ENCODE peak calls at places on chromosomes 7 and 10, in eight cellular contexts. One of them, this sample, is unnamed. For H3K4me1, the result is how much of the 10 kb centered on the place peaks cover.

GRCh38 chr7:131031100-131031868 is 296.4 kb upstream of the MKLN1 start:
- DNase-seq in HCT116: no peak
- DNase-seq in astrocyte: no peak
- DNase-seq in fibroblast of lung: no peak
- DNase-seq in PC-3: no peak
- DNase-seq in endothelial cell of umbilical vein: no peak
- DNase-seq in GM23248: no peak
- DNase-seq in neural progenitor cell: no peak
- DNase-seq in this sample: no peak

GRCh38 chr10:126617208-126617607 is 53.3 kb downstream of the C10orf90 start:
- DNase-seq in PC-3: no peak
- DNase-seq in astrocyte: no peak
- DNase-seq in endothelial cell of umbilical vein: no peak
- DNase-seq in neural progenitor cell: no peak
- DNase-seq in HCT116: no peak
- DNase-seq in GM23248: no peak
- DNase-seq in fibroblast of lung: no peak
- DNase-seq in this sample: no peak

GRCh38 chr7:12803542-12803941 is 116.1 kb downstream of the ARL4A start:
- DNase-seq in HCT116: no peak
- DNase-seq in endothelial cell of umbilical vein: no peak
- DNase-seq in neural progenitor cell: no peak
- DNase-seq in GM23248: no peak
- DNase-seq in fibroblast of lung: no peak
- DNase-seq in PC-3: peak
- DNase-seq in astrocyte: no peak
- DNase-seq in this sample: no peak

GRCh38 chr7:134901389-134902020 is 84.8 kb upstream of the AGBL3 start:
- DNase-seq in neural progenitor cell: no peak
- DNase-seq in GM23248: peak
- DNase-seq in endothelial cell of umbilical vein: no peak
- DNase-seq in fibroblast of lung: no peak
- DNase-seq in HCT116: no peak
- DNase-seq in astrocyte: no peak
- DNase-seq in PC-3: no peak
- DNase-seq in this sample: no peak

GRCh38 chr10:20858292-20859124 is 38.6 kb downstream of the NEBL start:
- DNase-seq in PC-3: peak
- DNase-seq in endothelial cell of umbilical vein: peak
- DNase-seq in neural progenitor cell: no peak
- DNase-seq in fibroblast of lung: peak
- DNase-seq in astrocyte: peak
- DNase-seq in HCT116: peak
- DNase-seq in GM23248: peak
- DNase-seq in this sample: peak

GRCh38 chr7:121954803-121955202 is 81.8 kb downstream of the PTPRZ1 start:
- DNase-seq in fibroblast of lung: peak
- DNase-seq in endothelial cell of umbilical vein: no peak
- DNase-seq in PC-3: peak
- DNase-seq in neural progenitor cell: no peak
- DNase-seq in GM23248: peak
- DNase-seq in HCT116: no peak
- DNase-seq in astrocyte: peak
- DNase-seq in this sample: peak

GRCh38 chr7:45162943-45163691 is 5.5 kb downstream of the RAMP3 start:
- DNase-seq in astrocyte: no peak
- DNase-seq in endothelial cell of umbilical vein: no peak
- DNase-seq in fibroblast of lung: no peak
- DNase-seq in PC-3: no peak
- DNase-seq in HCT116: no peak
- DNase-seq in GM23248: no peak
- DNase-seq in neural progenitor cell: no peak
- DNase-seq in this sample: no peak

GRCh38 chr7:14158111-14158510 is 168.6 kb upstream of the ETV1 start:
- DNase-seq in PC-3: no peak
- DNase-seq in endothelial cell of umbilical vein: no peak
- DNase-seq in astrocyte: no peak
- DNase-seq in HCT116: no peak
- DNase-seq in neural progenitor cell: no peak
- DNase-seq in GM23248: no peak
- DNase-seq in fibroblast of lung: no peak
- DNase-seq in this sample: no peak

GRCh38 chr7:151244871-151245346 is 3.6 kb downstream of the SMARCD3 start:
- DNase-seq in endothelial cell of umbilical vein: no peak
- DNase-seq in fibroblast of lung: no peak
- DNase-seq in astrocyte: no peak
- DNase-seq in PC-3: no peak
- DNase-seq in GM23248: no peak
- DNase-seq in HCT116: no peak
- DNase-seq in neural progenitor cell: peak
- DNase-seq in this sample: no peak

GRCh38 chr7:151246161-151247015 is 2.1 kb downstream of the SMARCD3 start:
- DNase-seq in neural progenitor cell: peak
- DNase-seq in astrocyte: no peak
- DNase-seq in PC-3: no peak
- DNase-seq in endothelial cell of umbilical vein: no peak
- DNase-seq in fibroblast of lung: no peak
- DNase-seq in HCT116: no peak
- DNase-seq in GM23248: peak
- DNase-seq in this sample: no peak

GRCh38 chr7:151244156-151244870 is 4.2 kb downstream of the SMARCD3 start:
- DNase-seq in HCT116: no peak
- DNase-seq in endothelial cell of umbilical vein: peak
- DNase-seq in fibroblast of lung: no peak
- DNase-seq in astrocyte: no peak
- DNase-seq in PC-3: peak
- DNase-seq in GM23248: peak
- DNase-seq in neural progenitor cell: peak
- DNase-seq in this sample: peak

GRCh38 chr7:151247016-151247580 is 1.4 kb downstream of the SMARCD3 start:
- DNase-seq in HCT116: no peak
- DNase-seq in astrocyte: no peak
- DNase-seq in fibroblast of lung: no peak
- DNase-seq in neural progenitor cell: no peak
- DNase-seq in GM23248: no peak
- DNase-seq in PC-3: no peak
- DNase-seq in endothelial cell of umbilical vein: no peak
- DNase-seq in this sample: no peak

DNA sequence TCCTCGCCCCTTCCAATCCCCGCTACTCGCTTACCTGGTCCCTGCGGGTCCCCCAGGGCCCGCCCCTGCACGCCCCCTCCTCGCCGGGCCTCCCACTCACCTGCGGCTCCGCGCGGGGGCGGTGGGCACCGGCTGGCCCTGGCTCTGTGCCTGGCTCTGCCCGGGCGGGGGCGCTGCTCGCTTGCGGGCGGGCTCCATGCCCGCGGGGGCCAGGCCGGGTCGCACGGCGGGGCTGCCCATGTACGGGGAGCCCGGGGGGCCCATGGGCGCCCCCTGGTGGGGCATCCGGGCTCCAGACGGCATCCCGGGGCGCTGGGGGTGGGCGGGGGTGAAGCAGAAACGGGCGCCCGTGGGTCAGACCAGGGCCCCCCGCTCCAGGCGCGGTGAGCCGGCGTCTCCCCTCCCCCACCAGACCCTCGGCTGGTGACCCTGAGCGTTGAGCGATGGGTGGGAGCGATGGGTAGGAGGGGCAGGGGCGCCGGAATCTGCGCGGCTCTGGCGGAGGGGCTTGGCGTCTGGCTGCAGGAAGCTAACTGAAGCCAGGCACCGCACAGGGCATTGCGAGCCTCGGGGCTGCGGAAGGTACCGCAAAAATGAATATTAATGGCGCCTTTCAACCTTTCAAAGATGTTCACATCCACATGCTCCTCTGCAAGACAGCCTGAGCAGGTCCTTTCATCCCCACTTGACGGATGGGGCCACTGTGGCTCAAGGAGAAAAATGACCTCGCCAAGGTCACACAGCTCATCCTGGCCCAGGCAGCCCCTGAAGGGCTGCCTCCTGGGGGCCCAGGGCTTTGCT is 2.9 kb downstream of the SMARCD3 start:
- DNase-seq in HCT116: no peak
- DNase-seq in endothelial cell of umbilical vein: peak
- DNase-seq in fibroblast of lung: no peak
- DNase-seq in neural progenitor cell: peak
- DNase-seq in astrocyte: no peak
- DNase-seq in GM23248: peak
- DNase-seq in PC-3: peak
- DNase-seq in this sample: no peak
- H3K4me1 ChIP-seq in HCT116: half or more
- H3K4me1 ChIP-seq in endothelial cell of umbilical vein: under half
- H3K4me1 ChIP-seq in fibroblast of lung: under half
- H3K4me1 ChIP-seq in neural progenitor cell: half or more
- H3K4me1 ChIP-seq in astrocyte: under half
- H3K4me1 ChIP-seq in GM23248: under half
- H3K4me1 ChIP-seq in PC-3: under half
- H3K4me1 ChIP-seq in this sample: under half

GRCh38 chr10:117532451-117533107 is 10.0 kb upstream of the EMX2 start:
- DNase-seq in PC-3: no peak
- DNase-seq in endothelial cell of umbilical vein: no peak
- DNase-seq in neural progenitor cell: peak
- DNase-seq in fibroblast of lung: no peak
- DNase-seq in GM23248: peak
- DNase-seq in astrocyte: no peak
- DNase-seq in HCT116: no peak
- DNase-seq in this sample: no peak

GRCh38 chr10:117534321-117535044 is 8.1 kb upstream of the EMX2 start:
- DNase-seq in HCT116: no peak
- DNase-seq in PC-3: no peak
- DNase-seq in astrocyte: no peak
- DNase-seq in fibroblast of lung: no peak
- DNase-seq in endothelial cell of umbilical vein: no peak
- DNase-seq in neural progenitor cell: peak
- DNase-seq in GM23248: peak
- DNase-seq in this sample: no peak

GRCh38 chr10:117535045-117535751 is 7.3 kb upstream of the EMX2 start:
- DNase-seq in fibroblast of lung: no peak
- DNase-seq in endothelial cell of umbilical vein: no peak
- DNase-seq in HCT116: no peak
- DNase-seq in astrocyte: no peak
- DNase-seq in GM23248: peak
- DNase-seq in neural progenitor cell: peak
- DNase-seq in PC-3: no peak
- DNase-seq in this sample: no peak

GRCh38 chr10:117532003-117532385 is 10.6 kb upstream of the EMX2 start:
- DNase-seq in neural progenitor cell: no peak
- DNase-seq in fibroblast of lung: no peak
- DNase-seq in HCT116: no peak
- DNase-seq in PC-3: no peak
- DNase-seq in astrocyte: no peak
- DNase-seq in endothelial cell of umbilical vein: no peak
- DNase-seq in GM23248: no peak
- DNase-seq in this sample: no peak

DNA sequence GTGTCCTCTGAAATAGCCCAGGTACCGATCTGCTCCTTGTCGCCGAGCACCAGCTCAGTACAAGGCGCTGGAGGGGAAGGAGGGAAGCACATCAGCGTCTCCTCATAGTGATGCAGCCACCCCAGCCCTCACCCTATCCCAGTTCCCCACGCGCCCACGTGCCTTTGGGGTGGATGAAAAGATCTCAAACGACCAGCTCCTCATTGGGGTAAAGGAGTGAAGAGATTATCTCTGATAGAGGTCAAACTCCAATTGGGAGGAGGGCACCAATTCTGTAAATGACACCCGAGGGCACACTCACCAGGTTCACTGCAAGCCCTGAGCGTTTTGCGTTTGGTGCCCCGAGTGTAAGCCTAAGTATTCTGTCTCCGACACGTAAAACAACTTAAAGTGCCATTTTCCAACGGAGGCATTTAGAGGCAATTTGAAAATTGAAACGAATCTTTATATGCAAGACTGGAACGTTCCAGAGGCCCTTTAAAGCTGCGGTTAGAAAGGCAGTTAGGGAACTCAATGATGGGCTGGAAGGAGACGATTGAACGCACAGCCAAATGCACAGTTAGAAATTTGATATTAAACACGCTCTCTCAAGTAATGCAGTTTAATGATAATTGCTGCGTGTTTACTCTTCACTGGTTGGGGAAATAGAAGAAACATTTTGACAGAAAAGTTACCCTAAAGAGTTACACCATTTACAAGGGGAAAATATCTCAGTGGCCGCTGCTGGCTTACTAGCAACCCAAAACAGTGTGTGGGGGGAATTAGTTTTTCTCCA is 8.9 kb upstream of the EMX2 start:
- DNase-seq in astrocyte: no peak
- DNase-seq in neural progenitor cell: peak
- DNase-seq in endothelial cell of umbilical vein: no peak
- DNase-seq in PC-3: no peak
- DNase-seq in HCT116: no peak
- DNase-seq in fibroblast of lung: no peak
- DNase-seq in GM23248: peak
- DNase-seq in this sample: no peak
- TF ChIP-seq EZH2 in astrocyte: no peak
- TF ChIP-seq EZH2 in neural progenitor cell: no peak
- TF ChIP-seq EZH2 in endothelial cell of umbilical vein: peak
- TF ChIP-seq EZH2 in PC-3: no peak
- TF ChIP-seq EZH2 in HCT116: no peak
- TF ChIP-seq EZH2 in fibroblast of lung: peak
- TF ChIP-seq EZH2 in GM23248: no peak
- TF ChIP-seq EZH2 in this sample: peak

DNA sequence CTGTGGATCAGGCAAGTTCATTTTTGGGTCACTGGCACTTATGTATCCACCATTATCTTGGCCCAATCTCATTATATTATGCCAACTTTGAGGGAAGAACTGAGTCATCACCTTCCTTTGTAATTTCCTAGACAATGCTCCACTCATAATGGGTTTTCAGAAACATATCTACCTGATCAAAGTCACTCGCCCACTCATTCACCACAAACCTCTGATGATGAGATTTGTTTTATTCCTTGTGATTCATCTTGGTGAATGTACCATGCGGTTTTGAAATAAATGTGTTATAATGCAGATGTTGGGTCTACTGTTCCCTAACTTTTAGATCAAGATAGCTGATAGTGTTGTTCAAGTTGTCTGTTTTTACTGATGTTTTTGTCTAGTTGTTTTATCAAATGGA is 525.9 kb downstream of the KIF20B start:
- DNase-seq in neural progenitor cell: no peak
- DNase-seq in PC-3: peak
- DNase-seq in fibroblast of lung: peak
- DNase-seq in astrocyte: peak
- DNase-seq in GM23248: peak
- DNase-seq in HCT116: peak
- DNase-seq in endothelial cell of umbilical vein: peak
- DNase-seq in this sample: peak
- H3K9ac ChIP-seq in neural progenitor cell: no peak
- H3K9ac ChIP-seq in PC-3: peak
- H3K9ac ChIP-seq in fibroblast of lung: no peak
- H3K9ac ChIP-seq in astrocyte: no peak
- H3K9ac ChIP-seq in GM23248: no peak
- H3K9ac ChIP-seq in HCT116: peak
- H3K9ac ChIP-seq in endothelial cell of umbilical vein: no peak
- H3K9ac ChIP-seq in this sample: no peak

DNA sequence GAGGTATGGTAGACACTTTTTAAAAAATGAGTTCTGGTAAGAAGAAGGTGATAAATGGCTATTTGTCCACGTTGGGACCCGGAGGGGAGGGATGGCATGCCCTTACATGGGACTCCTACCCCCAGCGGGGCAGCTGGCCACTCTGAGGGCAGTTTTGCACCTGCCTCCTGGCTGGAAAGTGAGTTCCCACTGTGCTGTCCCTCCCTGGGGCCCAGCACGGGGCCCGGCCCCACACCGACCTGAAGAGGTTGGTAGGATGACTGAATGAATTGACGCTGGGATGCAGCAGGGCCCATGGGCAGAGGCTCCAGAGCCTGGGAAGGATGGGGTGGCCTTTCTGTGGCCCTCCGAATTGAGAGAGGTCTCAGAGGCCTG is 592 bp upstream of the AEBP1 start:
- DNase-seq in astrocyte: no peak
- DNase-seq in neural progenitor cell: no peak
- DNase-seq in endothelial cell of umbilical vein: no peak
- DNase-seq in GM23248: no peak
- DNase-seq in PC-3: no peak
- DNase-seq in fibroblast of lung: no peak
- DNase-seq in HCT116: no peak
- DNase-seq in this sample: no peak
- H3K4me1 ChIP-seq in astrocyte: under half
- H3K4me1 ChIP-seq in neural progenitor cell: under half
- H3K4me1 ChIP-seq in endothelial cell of umbilical vein: under half
- H3K4me1 ChIP-seq in GM23248: under half
- H3K4me1 ChIP-seq in PC-3: under half
- H3K4me1 ChIP-seq in fibroblast of lung: under half
- H3K4me1 ChIP-seq in HCT116: under half
- H3K4me1 ChIP-seq in this sample: under half

This sample was measured in mammary epithelial cell.